ENCODE peak calls at places on chromosomes 11 and 22, in four cellular contexts. One of them, this sample, is unnamed.

GRCh38 chr11:126059238-126059761 is 3.4 kb downstream of the CDON start:
- DNase-seq in HTR-8/SVneo: no peak
- DNase-seq in AG10803: no peak
- DNase-seq in activated CD4-positive, CD25-positive, alpha-beta regulatory T cell: no peak
- DNase-seq in this sample: no peak

GRCh38 chr22:49814164-49814686 is 13.4 kb downstream of the BRD1 start:
- DNase-seq in HTR-8/SVneo: no peak
- DNase-seq in AG10803: no peak
- DNase-seq in activated CD4-positive, CD25-positive, alpha-beta regulatory T cell: no peak
- DNase-seq in this sample: no peak

GRCh38 chr22:30909306-30909705 is 59.3 kb downstream of the MORC2 start:
- DNase-seq in HTR-8/SVneo: no peak
- DNase-seq in AG10803: no peak
- DNase-seq in activated CD4-positive, CD25-positive, alpha-beta regulatory T cell: no peak
- DNase-seq in this sample: no peak

GRCh38 chr11:69642913-69643632 is 2.1 kb downstream of the CCND1 start:
- DNase-seq in HTR-8/SVneo: peak
- DNase-seq in AG10803: peak
- DNase-seq in activated CD4-positive, CD25-positive, alpha-beta regulatory T cell: peak
- DNase-seq in this sample: peak

GRCh38 chr11:95917188-95918036 is 6.5 kb downstream of the MTMR2 start:
- DNase-seq in HTR-8/SVneo: no peak
- DNase-seq in AG10803: no peak
- DNase-seq in activated CD4-positive, CD25-positive, alpha-beta regulatory T cell: no peak
- DNase-seq in this sample: no peak

GRCh38 chr11:62489204-62489603 is 57.4 kb downstream of the AHNAK start:
- DNase-seq in HTR-8/SVneo: no peak
- DNase-seq in AG10803: peak
- DNase-seq in activated CD4-positive, CD25-positive, alpha-beta regulatory T cell: no peak
- DNase-seq in this sample: no peak

GRCh38 chr11:134347441-134347840 is 15.7 kb downstream of the GLB1L2 start:
- DNase-seq in HTR-8/SVneo: no peak
- DNase-seq in AG10803: no peak
- DNase-seq in activated CD4-positive, CD25-positive, alpha-beta regulatory T cell: no peak
- DNase-seq in this sample: no peak

GRCh38 chr11:59429924-59430516 is 3.8 kb upstream of the OR5A2 start:
- DNase-seq in HTR-8/SVneo: peak
- DNase-seq in AG10803: peak
- DNase-seq in activated CD4-positive, CD25-positive, alpha-beta regulatory T cell: no peak
- DNase-seq in this sample: no peak

GRCh38 chr11:17734986-17735822 is 623 bp downstream of the KCNC1 start:
- DNase-seq in HTR-8/SVneo: peak
- DNase-seq in AG10803: peak
- DNase-seq in activated CD4-positive, CD25-positive, alpha-beta regulatory T cell: no peak
- DNase-seq in this sample: no peak